ENCODE peak calls at places on chromosome 19, in six cellular contexts. N, V, Y, O, S and Z are unnamed samples. For H3K36me3, the result is how much of the 10 kb centered on the place peaks cover.

GRCh38 chr19:52336117-52336811 is at the start of gene ZNF610:
- DNase-seq in N (peak), V (no peak), Y (peak), O (peak), S (peak), Z (peak)

GRCh38 chr19:17953869-17954268 is 13.0 kb upstream of the KCNN1 start:
- DNase-seq in N (peak), V (no peak), Y (no peak), O (no peak), S (no peak), Z (no peak)

GRCh38 chr19:43724896-43725295 is 9.0 kb downstream of the IRGC start:
- DNase-seq in N (no peak), V (no peak), Y (no peak), O (no peak), S (no peak), Z (no peak)

GRCh38 chr19:28829762-28830161 is 383.2 kb downstream of the UQCRFS1 start:
- DNase-seq in N (no peak), V (no peak), Y (no peak), O (no peak), S (no peak), Z (no peak)

GRCh38 chr19:48346161-48346560 is 17.6 kb downstream of the TMEM143 start:
- DNase-seq in N (no peak), V (no peak), Y (no peak), O (no peak), S (no peak), Z (no peak)

GRCh38 chr19:3389876-3390361 is 23.5 kb downstream of the NFIC start:
- DNase-seq in N (peak), V (no peak), Y (peak), O (no peak), S (no peak), Z (no peak)

GRCh38 chr19:55178781-55179569 is 1.1 kb downstream of the SYT5 start:
- DNase-seq in N (peak), V (peak), Y (peak), O (peak), S (peak), Z (peak)

GRCh38 chr19:44796701-44797115 is 12.2 kb upstream of the BCAM start:
- DNase-seq in N (peak), V (no peak), Y (no peak), O (no peak), S (peak), Z (no peak)

GRCh38 chr19:37594982-37595382 is 306 bp downstream of the ZNF540 start:
- DNase-seq in N (no peak), V (no peak), Y (no peak), O (no peak), S (no peak), Z (peak)

GRCh38 chr19:48970923-48971395 is 5.8 kb downstream of the FTL start:
- DNase-seq in N (peak), V (no peak), Y (peak), O (peak), S (peak), Z (peak)

GRCh38 chr19:35149463-35149862 is 5.1 kb upstream of the FXYD5 start:
- DNase-seq in N (no peak), V (no peak), Y (no peak), O (no peak), S (no peak), Z (no peak)

GRCh38 chr19:4581381-4582111 is 22.1 kb upstream of the SEMA6B start:
- DNase-seq in N (peak), V (no peak), Y (no peak), O (peak), S (no peak), Z (no peak)

GRCh38 chr19:46487802-46488445 is 7.7 kb downstream of the PNMA8B start:
- DNase-seq in N (peak), V (peak), Y (peak), O (peak), S (peak), Z (peak)

GRCh38 chr19:15107056-15108010 is at the start of gene SYDE1:
- DNase-seq in N (peak), V (no peak), Y (peak), O (peak), S (peak), Z (no peak)

GRCh38 chr19:31256601-31256990 is 92.6 kb downstream of the TSHZ3 start:
- DNase-seq in N (no peak), V (no peak), Y (no peak), O (no peak), S (no peak), Z (no peak)

GRCh38 chr19:52923782-52924593 is 760 bp upstream of the ZNF888 start:
- DNase-seq in N (no peak), V (no peak), Y (peak), O (peak), S (peak), Z (peak)

GRCh38 chr19:1168877-1169791 is 4.9 kb downstream of the SBNO2 start:
- DNase-seq in N (no peak), V (no peak), Y (peak), O (no peak), S (peak), Z (peak)

GRCh38 chr19:4768934-4769777 is 22.4 kb upstream of the FEM1A start:
- DNase-seq in N (peak), V (peak), Y (peak), O (peak), S (peak), Z (peak)

GRCh38 chr19:14277608-14278007 is 71.6 kb upstream of the ADGRL1 start:
- DNase-seq in N (no peak), V (no peak), Y (no peak), O (no peak), S (no peak), Z (no peak)

GRCh38 chr19:3665681-3666544 is 34.4 kb downstream of the PIP5K1C start:
- DNase-seq in N (peak), V (no peak), Y (no peak), O (peak), S (peak), Z (peak)

GRCh38 chr19:27997069-27997468 is 1215.9 kb downstream of the UQCRFS1 start:
- DNase-seq in N (no peak), V (no peak), Y (no peak), O (no peak), S (no peak), Z (no peak)

GRCh38 chr19:51448011-51448744 is 10.1 kb downstream of the SIGLEC8 start:
- DNase-seq in N (no peak), V (no peak), Y (no peak), O (no peak), S (no peak), Z (no peak)

GRCh38 chr19:6765738-6766356 is 1.4 kb downstream of the SH2D3A start:
- DNase-seq in N (no peak), V (peak), Y (no peak), O (peak), S (peak), Z (peak)
- H3K4me3 ChIP-seq in N (no peak), V (peak), Y (no peak), O (peak), S (peak), Z (peak)

DNA sequence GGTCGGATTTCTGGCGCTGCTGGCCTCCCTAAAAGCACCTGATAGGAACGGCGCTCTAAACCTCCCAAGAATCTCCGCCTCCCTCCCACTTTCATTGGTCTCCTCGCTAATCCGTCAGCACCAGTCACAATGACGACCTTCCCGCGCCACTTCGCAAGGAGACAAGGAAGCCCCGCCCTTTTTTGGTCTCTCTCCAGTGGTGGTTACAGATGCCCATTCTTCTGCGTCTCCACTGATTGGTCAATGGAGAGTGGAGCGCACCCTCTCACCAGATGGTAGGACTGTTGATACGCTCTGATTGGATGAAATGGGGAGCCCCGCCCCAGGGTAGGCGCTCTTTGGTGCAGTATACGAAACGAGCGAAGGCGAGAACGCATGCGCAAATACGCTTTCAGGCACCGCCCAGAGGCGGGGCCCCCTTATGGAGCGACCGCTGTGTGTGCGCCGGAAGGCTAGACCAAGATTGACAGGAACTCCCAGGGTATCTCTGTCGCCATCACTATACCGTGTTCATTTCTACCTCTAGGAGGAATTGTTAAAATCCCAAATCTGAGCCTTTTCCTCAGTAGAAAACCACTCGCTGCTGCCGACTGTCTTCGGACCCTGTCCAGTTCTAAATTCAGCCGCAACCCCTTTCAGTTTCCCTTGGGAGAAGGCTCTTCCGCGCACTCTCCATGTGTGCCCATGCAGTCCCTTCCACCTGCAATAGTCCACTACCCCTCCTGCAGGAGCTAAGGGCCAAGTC is 617 bp upstream of the HNRNPL start:
- DNase-seq in N (peak), V (peak), Y (peak), O (peak), S (peak), Z (peak)
- TF ChIP-seq CTCF in N (peak), V (no peak), Y (no peak), O (no peak), S (peak), Z (peak)

DNA sequence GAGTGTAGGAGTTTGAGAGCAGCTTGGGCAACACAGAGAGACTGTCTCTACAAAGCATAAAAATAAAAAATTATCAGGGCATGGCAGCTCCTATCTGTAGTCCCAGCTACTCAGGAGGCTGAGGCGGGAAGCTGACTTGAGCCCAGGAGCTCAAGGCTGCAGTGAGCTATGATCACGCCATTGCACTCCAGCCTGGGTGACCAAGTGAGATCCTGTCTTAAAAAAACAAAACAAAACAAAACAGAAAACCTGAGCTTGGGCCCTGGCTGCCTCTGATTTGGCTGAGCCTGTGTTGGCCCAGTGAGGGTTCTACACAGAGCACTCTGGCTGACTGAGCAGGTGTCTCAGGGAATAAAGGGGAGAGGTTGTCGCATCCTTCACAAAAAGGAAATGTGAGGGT is 8.0 kb downstream of the SLC7A9 start:
- DNase-seq in N (no peak), V (no peak), Y (no peak), O (no peak), S (no peak), Z (no peak)
- H3K36me3 ChIP-seq in N (under half), V (under half), Y (under half), O (under half), S (under half), Z (under half)

DNA sequence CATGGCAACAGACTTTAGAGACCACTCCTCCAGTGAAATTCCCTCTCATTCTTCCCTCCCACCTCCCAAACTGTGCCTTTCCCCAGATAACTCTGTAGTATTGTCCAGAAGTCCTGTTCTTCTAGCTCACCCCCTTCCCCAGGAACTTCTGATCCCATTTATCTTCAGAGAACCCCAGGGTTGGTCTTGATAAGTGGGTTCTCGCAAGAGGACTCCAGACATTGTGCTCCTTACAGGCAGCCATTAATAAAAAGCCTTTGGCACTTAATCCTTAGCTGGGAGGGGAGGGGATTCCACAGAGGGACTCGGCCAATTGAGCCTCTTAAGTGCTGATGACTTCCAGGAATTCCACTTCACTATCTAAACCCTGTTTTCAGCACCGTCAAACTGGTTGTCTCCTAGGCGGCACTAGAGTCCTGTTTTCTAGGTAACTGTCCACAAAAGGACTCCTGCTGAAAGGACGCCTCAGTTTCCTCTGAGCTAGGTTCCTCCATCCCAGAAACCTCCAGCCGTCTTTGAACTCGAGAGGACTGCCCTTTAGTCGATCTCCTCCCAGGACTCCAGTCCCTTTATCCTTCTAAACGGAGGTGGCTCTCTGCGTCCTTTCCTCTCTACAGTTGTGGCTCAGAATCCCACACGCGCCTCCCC is 2.0 kb downstream of the LTBP4 start:
- DNase-seq in N (peak), V (no peak), Y (no peak), O (no peak), S (peak), Z (no peak)
- H3K4me3 ChIP-seq in N (peak), V (peak), Y (peak), O (peak), S (peak), Z (peak)

DNA sequence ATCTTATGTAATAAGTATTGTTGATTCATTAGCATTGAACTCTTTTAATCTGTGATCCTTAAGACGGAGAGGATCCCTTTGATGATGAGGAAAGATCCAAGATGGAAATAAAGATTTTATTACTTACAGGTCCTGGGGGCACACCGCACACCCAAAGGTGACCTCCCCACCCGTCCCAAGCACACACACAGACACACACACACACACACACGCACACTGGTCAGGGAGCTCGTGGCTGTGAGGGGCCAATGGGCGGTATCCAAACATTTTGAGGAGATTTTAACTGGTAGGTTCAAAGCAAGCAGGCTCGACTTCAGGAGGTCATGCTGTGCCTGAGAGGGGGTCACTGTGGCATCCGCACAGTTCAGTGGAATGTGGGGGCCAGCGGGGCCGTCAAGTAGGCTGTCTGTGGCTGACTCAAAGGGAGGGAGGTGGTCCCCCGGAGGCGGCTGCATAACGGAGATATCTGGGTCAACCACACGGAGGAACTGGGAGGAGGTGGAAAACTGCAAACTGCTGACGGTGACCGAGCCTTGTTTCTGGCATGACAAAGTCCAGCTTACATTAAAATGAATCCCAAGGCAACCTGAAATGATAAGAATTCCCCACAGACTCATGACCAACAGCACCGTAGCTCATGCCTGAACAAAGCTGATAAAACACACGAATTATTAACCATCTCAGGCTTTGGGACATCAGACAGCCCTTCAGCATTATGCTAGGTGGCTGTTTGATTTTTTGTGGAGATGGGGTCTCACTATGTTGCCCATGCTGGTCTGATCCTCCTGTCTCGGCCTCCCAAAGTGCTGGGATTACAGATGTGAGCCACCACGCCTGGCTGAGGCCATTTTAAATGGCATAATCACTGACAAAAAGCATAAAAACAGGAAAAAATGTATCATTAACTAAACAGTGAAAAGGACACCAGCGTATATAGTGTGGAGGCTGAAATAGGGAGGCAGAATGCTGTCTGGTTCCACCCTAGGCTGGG is 20.9 kb upstream of the SIGLEC11 start:
- DNase-seq in N (no peak), V (no peak), Y (no peak), O (no peak), S (no peak), Z (no peak)
- TF ChIP-seq CTCF in N (no peak), V (no peak), Y (no peak), O (no peak), S (no peak), Z (no peak)